ENCODE peak calls at places on chromosomes 6 and 20, in four cellular contexts. A is D341Med, Q is germinal center, H is pons. S is an unnamed sample.

GRCh38 chr20:10357061-10357708 is 76.8 kb downstream of the MKKS start:
- DNase-seq in Q (no peak), A (no peak), H (no peak), S (no peak)

GRCh38 chr6:44855562-44856494 is 468.3 kb downstream of the CDC5L start:
- DNase-seq in H (no peak), Q (no peak), A (no peak), S (no peak)

GRCh38 chr6:42813906-42814444 is 32.1 kb downstream of the BICRAL start:
- DNase-seq in A (no peak), Q (no peak), H (no peak), S (no peak)

GRCh38 chr6:144745434-144745833 is 460.3 kb downstream of the UTRN start:
- DNase-seq in Q (no peak), A (no peak), H (no peak), S (no peak)

GRCh38 chr6:1607557-1608221 is 2.0 kb upstream of the FOXC1 start:
- DNase-seq in Q (no peak), H (no peak), A (peak; percentile 59), S (no peak)

GRCh38 chr20:7790189-7790588 is 150.1 kb downstream of the HAO1 start:
- DNase-seq in Q (no peak), H (no peak), A (no peak), S (no peak)

GRCh38 chr20:21096321-21097043 is 9.7 kb downstream of the LINC00237 start:
- DNase-seq in H (peak; percentile 88), Q (peak; percentile 22), A (no peak), S (peak; percentile 62)

GRCh38 chr6:146870765-146871164 is 272.0 kb downstream of the ADGB start:
- DNase-seq in Q (no peak), H (no peak), A (no peak), S (no peak)

GRCh38 chr6:3797231-3798200 is 46.0 kb upstream of the PXDC1 start:
- DNase-seq in H (peak; percentile 12), Q (no peak), A (no peak), S (no peak)

GRCh38 chr20:12660918-12661317 is 347.9 kb upstream of the SPTLC3 start:
- DNase-seq in Q (no peak), A (no peak), H (no peak), S (peak; percentile 14)

GRCh38 chr6:110874880-110875547 is 429 bp downstream of the AMD1 start:
- DNase-seq in H (no peak), Q (peak; percentile 36), A (peak; percentile 65), S (peak; percentile 32)

GRCh38 chr20:32534661-32535240 is 50.4 kb downstream of the NOL4L start:
- DNase-seq in A (no peak), Q (no peak), H (no peak), S (no peak)

GRCh38 chr6:30006170-30007131 is 54.6 kb upstream of the POLR1H start:
- DNase-seq in Q (peak; percentile 7), H (no peak), A (peak; percentile 33), S (no peak)

GRCh38 chr6:67221226-67221625 is 1413.9 kb upstream of the ADGRB3 start:
- DNase-seq in Q (no peak), A (no peak), H (no peak), S (no peak)

GRCh38 chr20:4341804-4342560 is 326.6 kb upstream of the RNF24 start:
- DNase-seq in H (no peak), Q (no peak), A (no peak), S (no peak)

GRCh38 chr6:133242761-133243590 is 1.8 kb downstream of the EYA4 start:
- DNase-seq in Q (no peak), A (peak; percentile 22), H (no peak), S (peak; percentile 30)

GRCh38 chr6:20497200-20497820 is 36.9 kb upstream of the CDKAL1 start:
- DNase-seq in A (no peak), H (peak; percentile 15), Q (no peak), S (no peak)

GRCh38 chr6:158142789-158143188 is 25.3 kb downstream of the SERAC1 start:
- DNase-seq in Q (no peak), A (no peak), H (no peak), S (no peak)

GRCh38 chr20:58993332-58994248 is 12.5 kb downstream of the NELFCD start:
- DNase-seq in A (no peak), H (no peak), Q (no peak), S (no peak)

S was measured in HEK293T.